ENCODE peak calls at places on chromosomes 7 and 10, in five cellular contexts. W is body of pancreas; K is CD4-positive, alpha-beta T cell; B is AG04450; Z is Panc1. G is an unnamed sample. For H3K9me3, the result is how much of the 10 kb centered on the place peaks cover.

GRCh38 chr7:155700847-155701246 is 56.4 kb downstream of the RBM33 start:
- DNase-seq in W (no peak), K (no peak), B (no peak), Z (no peak), G (no peak)

GRCh38 chr10:91813251-91813650 is 15.0 kb downstream of the TNKS2 start:
- DNase-seq in W (no peak), K (no peak), B (no peak), Z (no peak), G (no peak)

GRCh38 chr10:102673235-102673634 is 29.0 kb downstream of the TRIM8 start:
- DNase-seq in W (no peak), K (no peak), B (no peak), Z (no peak), G (no peak)

GRCh38 chr7:28961972-28962371 is 3.8 kb upstream of the TRIL start:
- DNase-seq in W (no peak), K (no peak), B (no peak), Z (no peak), G (no peak)

GRCh38 chr10:94358480-94358879 is 4.3 kb downstream of the NOC3L start:
- DNase-seq in W (no peak), K (no peak), B (peak), Z (no peak), G (no peak)

GRCh38 chr7:71752171-71752935 is 620.4 kb downstream of the GALNT17 start:
- DNase-seq in W (peak), K (no peak), B (no peak), Z (no peak), G (no peak)

GRCh38 chr10:47323636-47324299 is 1.5 kb downstream of the GDF2 start:
- DNase-seq in W (no peak), K (no peak), B (no peak), Z (no peak), G (no peak)

GRCh38 chr10:46534828-46535524 is 21.5 kb downstream of the GPRIN2 start:
- DNase-seq in W (no peak), K (no peak), B (no peak), Z (no peak), G (no peak)

GRCh38 chr7:101527844-101528667 is 101.0 kb downstream of the MYL10 start:
- DNase-seq in W (no peak), K (no peak), B (peak), Z (no peak), G (no peak)

GRCh38 chr10:22501863-22502262 is 156.6 kb downstream of the SPAG6 start:
- DNase-seq in W (no peak), K (no peak), B (no peak), Z (no peak), G (no peak)
- H3K9me3 ChIP-seq in W (under half), K (under half), B (under half), Z (under half), G (under half)

DNA sequence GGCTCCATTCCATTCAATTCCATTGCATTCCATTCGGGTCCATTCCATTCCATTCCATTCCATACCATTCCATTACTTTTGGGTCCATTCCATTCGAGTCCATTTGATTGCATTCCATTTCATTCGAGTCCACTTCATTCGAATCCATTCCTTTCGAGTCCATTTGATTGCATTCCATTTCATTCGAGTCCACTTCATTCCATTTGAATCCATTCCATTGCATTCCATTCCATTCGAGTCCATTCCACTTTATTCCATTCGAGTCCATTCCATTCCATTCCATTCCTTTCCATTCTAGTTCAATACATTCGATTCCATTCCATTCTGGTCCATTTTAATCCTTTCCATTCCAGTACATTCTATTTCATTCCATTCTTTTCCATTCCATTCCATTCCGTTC is 334.0 kb downstream of the ZNF33B start:
- DNase-seq in W (no peak), K (no peak), B (peak), Z (no peak), G (no peak)
- H3K9me3 ChIP-seq in W (under half), K (half or more), B (half or more), Z (under half), G (under half)

GRCh38 chr7:157059534-157059933 is 49.1 kb upstream of the MNX1 start:
- DNase-seq in W (no peak), K (no peak), B (no peak), Z (no peak), G (no peak)

GRCh38 chr7:157061979-157062378 is 51.5 kb upstream of the MNX1 start:
- DNase-seq in W (no peak), K (no peak), B (no peak), Z (no peak), G (no peak)

GRCh38 chr7:157065046-157065445 is 54.6 kb upstream of the MNX1 start:
- DNase-seq in W (no peak), K (no peak), B (no peak), Z (no peak), G (no peak)
- H3K9me3 ChIP-seq in W (under half), K (under half), B (under half), Z (under half), G (under half)

GRCh38 chr10:131641231-131641630 is 259.6 kb upstream of the PPP2R2D start:
- DNase-seq in W (no peak), K (no peak), B (no peak), Z (no peak), G (no peak)
- H3K9me3 ChIP-seq in W (under half), K (under half), B (half or more), Z (under half), G (under half)

DNA sequence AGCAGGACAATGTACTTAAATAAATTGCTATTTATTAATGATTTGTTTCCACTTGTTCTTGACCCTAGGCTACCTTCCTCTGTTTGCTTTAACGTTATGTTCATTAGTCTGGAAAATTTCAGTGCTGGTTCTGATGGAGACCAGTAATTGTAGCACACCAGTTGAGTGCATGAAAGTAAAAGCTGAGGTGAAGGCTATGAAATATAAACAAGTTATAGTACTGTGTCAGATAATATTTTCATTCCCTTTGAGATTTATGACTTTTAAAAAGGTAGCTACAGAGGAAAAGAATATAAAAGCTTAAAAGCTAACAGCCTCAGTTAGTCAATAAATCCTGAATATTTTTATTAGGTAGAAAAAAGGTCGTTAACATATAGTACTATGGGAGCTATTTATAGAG is 351.7 kb upstream of the ETV1 start:
- DNase-seq in W (no peak), K (no peak), B (no peak), Z (no peak), G (no peak)
- H3K9me3 ChIP-seq in W (under half), K (under half), B (under half), Z (under half), G (under half)